ENCODE peak calls at places on chromosomes 6 and 20, in four cellular contexts. S is B cell, V is thoracic aorta, Y is GM10248. L is an unnamed sample.

GRCh38 chr6:163080228-163080627 is 334.3 kb upstream of the QKI start:
- DNase-seq in S (no peak), Y (no peak), V (no peak), L (no peak)

GRCh38 chr6:33716379-33716778 is 4.9 kb upstream of the UQCC2 start:
- DNase-seq in S (no peak), V (no peak), Y (no peak), L (no peak)

GRCh38 chr20:9059931-9060330 is 9.0 kb upstream of the PLCB4 start:
- DNase-seq in V (no peak), Y (no peak), S (no peak), L (no peak)

GRCh38 chr20:45117581-45117980 is 2.6 kb upstream of the WFDC5 start:
- DNase-seq in Y (no peak), V (no peak), S (no peak), L (no peak)

GRCh38 chr6:82750570-82750969 is 315.1 kb downstream of the UBE3D start:
- DNase-seq in Y (no peak), S (no peak), V (no peak), L (no peak)

GRCh38 chr6:90268178-90268577 is 28.5 kb downstream of the BACH2 start:
- DNase-seq in S (no peak), Y (no peak), V (no peak), L (no peak)

GRCh38 chr6:41780623-41781301 is at the start of gene PRICKLE4:
- DNase-seq in Y (no peak), S (peak; percentile 61), V (no peak), L (no peak)

GRCh38 chr6:45254242-45254641 is 73.9 kb upstream of the RUNX2 start:
- DNase-seq in V (no peak), S (no peak), Y (no peak), L (no peak)

GRCh38 chr20:63152322-63153253 is 63.3 kb downstream of the YTHDF1 start:
- DNase-seq in Y (no peak), S (no peak), V (no peak), L (no peak)

GRCh38 chr6:11805259-11806053 is 26.9 kb upstream of the ADTRP start:
- DNase-seq in S (no peak), Y (no peak), V (no peak), L (peak; percentile 83)

GRCh38 chr6:51619042-51619799 is 468.2 kb downstream of the PKHD1 start:
- DNase-seq in S (no peak), Y (no peak), V (no peak), L (no peak)

GRCh38 chr6:136609878-136610706 is 59.9 kb upstream of the MAP7 start:
- DNase-seq in Y (no peak), S (no peak), V (peak; percentile 66), L (peak; percentile 64)

GRCh38 chr6:90274481-90275030 is 22.1 kb downstream of the BACH2 start:
- DNase-seq in V (no peak), S (peak; percentile 46), Y (no peak), L (no peak)

GRCh38 chr6:52570291-52570700 is 6.6 kb downstream of the TRAM2 start:
- DNase-seq in S (no peak), Y (no peak), V (no peak), L (no peak)

GRCh38 chr20:53888510-53888909 is 181.9 kb downstream of the BCAS1 start:
- DNase-seq in V (no peak), S (no peak), Y (no peak), L (no peak)

GRCh38 chr20:41028359-41029149 is at the start of gene TOP1:
- DNase-seq in S (peak; percentile 98), V (peak; percentile 100), Y (peak; percentile 100), L (peak; percentile 100)
- TF ChIP-seq CTCF in S (no peak), V (no peak), Y (no peak), L (no peak)

GRCh38 chr6:18684343-18684742 is 297.2 kb downstream of the RNF144B start:
- DNase-seq in Y (no peak), V (no peak), S (no peak), L (no peak)

GRCh38 chr6:18681828-18682503 is 294.8 kb downstream of the RNF144B start:
- DNase-seq in Y (no peak), S (no peak), V (no peak), L (no peak)

DNA sequence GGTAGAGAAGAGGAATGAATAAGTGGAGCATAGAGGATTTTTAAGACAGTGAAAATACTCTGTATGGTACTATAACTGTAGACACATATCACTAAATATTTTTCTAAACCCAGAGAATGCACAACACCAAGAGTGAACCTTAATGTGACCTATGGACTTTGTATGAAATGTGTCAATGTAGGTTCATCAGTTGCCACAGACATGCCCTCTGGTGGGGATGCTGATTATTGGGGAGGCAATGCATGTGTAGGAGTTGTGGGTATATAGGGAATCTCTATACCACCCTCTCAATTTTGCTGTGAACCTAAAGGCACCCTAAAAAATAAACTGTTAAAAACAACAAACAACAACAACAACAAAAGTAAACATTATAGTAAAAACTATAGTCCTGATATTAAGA is 293.7 kb downstream of the RNF144B start:
- DNase-seq in Y (no peak), S (no peak), V (no peak), L (no peak)
- TF ChIP-seq CTCF in Y (no peak), S (no peak), V (no peak), L (peak; percentile 49)

DNA sequence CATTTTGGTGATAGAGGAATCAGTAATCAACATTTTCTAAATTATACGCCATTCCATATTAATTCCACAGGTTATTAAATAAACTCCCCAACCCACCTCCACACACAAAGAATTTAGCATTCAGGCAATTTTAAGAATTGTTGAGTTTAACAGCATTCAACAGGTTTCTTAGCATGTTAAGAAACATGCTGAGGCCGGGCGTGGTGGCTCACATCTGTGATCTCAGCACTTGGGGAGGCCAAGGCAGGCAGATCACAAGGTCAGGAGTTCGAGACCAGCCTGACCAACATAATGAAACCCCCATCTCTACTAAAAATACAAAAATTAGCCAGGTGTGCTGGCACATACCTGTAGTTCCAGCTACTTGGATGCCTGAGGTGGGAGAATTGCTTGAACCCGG is 64.0 kb upstream of the PHACTR2 start:
- DNase-seq in S (no peak), V (no peak), Y (no peak), L (no peak)
- TF ChIP-seq CTCF in S (no peak), V (no peak), Y (no peak), L (no peak)

DNA sequence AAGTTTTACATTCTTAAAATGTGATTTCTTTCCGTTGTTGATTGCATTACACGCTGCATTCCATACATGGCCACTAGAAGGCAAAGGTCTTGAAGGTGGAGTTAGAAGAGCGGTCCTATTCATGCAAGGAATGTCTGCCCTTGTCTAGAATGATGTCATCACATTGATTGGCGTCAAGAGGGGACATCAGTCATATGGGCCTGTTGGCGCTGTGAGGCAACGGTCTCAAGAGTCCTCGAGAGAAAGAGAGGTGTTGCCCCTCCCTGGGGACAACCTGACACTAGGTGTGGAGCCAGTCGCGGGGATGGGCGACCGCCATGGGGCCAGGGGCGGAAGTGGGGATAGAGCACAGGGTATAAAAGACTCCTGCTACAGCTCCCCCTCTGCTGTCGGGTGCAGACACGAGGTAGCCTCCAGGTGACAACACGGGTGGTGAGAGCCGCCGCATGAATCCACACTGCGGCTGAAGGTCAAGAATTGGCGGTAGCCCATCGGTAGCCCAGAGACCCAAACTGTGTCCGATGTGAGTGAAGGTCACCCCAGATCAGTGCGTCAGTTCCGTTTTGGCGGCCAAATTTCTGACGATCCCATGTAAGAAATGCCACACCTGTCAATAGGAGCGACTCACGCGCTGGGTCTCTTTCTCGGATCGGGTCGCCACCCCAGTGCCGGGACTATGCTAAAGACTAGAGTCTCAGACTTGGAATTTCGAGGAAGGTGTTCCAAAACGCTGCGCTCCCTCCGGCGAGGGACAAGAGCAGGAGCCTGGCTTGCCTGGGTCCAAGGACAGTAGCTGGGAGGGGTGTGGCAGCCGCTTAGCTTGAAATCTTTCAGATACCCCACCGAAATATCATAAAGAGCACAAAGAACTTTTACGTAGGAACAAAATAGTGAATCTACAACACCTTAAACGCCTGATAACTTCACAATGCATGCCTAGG is 93.2 kb upstream of the ZNF184 start:
- DNase-seq in Y (no peak), S (no peak), V (no peak), L (peak; percentile 65)
- TF ChIP-seq CTCF in Y (peak; percentile 1), S (no peak), V (no peak), L (peak; percentile 66)

DNA sequence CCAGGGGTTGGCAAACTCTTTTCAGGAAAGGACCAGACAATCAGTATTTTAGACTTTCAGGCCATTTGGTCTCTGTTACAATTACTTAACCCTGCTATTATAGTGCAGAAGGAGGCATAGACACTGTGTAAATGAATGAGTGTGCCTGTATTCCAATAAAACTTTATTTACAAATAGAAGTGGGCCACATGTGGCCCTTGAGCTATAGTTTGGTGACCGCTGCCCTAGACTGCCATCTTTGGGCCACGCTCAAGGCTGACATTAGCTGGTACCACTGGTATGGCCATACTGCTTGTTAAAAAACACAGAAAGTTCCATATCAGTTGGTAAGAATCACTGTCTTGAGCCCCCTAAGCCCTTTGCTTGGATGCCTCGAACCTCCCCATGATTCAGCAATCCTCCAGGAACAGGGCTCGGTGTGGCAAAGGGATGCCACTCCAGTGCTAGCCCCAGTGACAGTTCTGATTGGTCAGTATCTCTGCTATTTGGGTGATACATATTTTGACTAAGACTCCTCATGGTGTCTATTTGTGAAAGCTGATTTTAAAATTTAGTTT is 23.3 kb upstream of the SNRNP48 start:
- DNase-seq in Y (no peak), V (no peak), S (no peak), L (no peak)
- TF ChIP-seq CTCF in Y (no peak), V (no peak), S (no peak), L (peak; percentile 47)

L was measured in H9.